ENCODE peak calls at places on chromosomes 6 and 20, in nine cellular contexts. One of them, this sample, is unnamed.

GRCh38 chr6:88455317-88455716 is 289.2 kb upstream of the CNR1 start:
- DNase-seq in stimulated activated CD4-positive, alpha-beta T cell treated with anti-CD3 and anti-CD28 coated beads, Interleukin-4, amount 100 ng/mL, for 48 hours: no peak
- DNase-seq in T-helper 1 cell: no peak
- DNase-seq in thoracic aorta: no peak
- DNase-seq in MM.1S: no peak
- DNase-seq in activated T-cell treated with anti-CD3 and anti-CD28 coated beads for 1 hour: no peak
- DNase-seq in NCI-H748 treated with DMSO at 0.1 percent for 48 hours: no peak
- DNase-seq in choroid plexus epithelial cell: no peak
- DNase-seq in germinal center: no peak
- DNase-seq in this sample: no peak

GRCh38 chr6:123715243-123715863 is 78.6 kb upstream of the TRDN start:
- DNase-seq in stimulated activated CD4-positive, alpha-beta T cell treated with anti-CD3 and anti-CD28 coated beads, Interleukin-4, amount 100 ng/mL, for 48 hours: peak
- DNase-seq in T-helper 1 cell: no peak
- DNase-seq in thoracic aorta: no peak
- DNase-seq in MM.1S: peak
- DNase-seq in activated T-cell treated with anti-CD3 and anti-CD28 coated beads for 1 hour: no peak
- DNase-seq in NCI-H748 treated with DMSO at 0.1 percent for 48 hours: peak
- DNase-seq in choroid plexus epithelial cell: peak
- DNase-seq in germinal center: no peak
- DNase-seq in this sample: no peak

GRCh38 chr6:26223677-26224546 is 136.7 kb downstream of the HFE start:
- DNase-seq in stimulated activated CD4-positive, alpha-beta T cell treated with anti-CD3 and anti-CD28 coated beads, Interleukin-4, amount 100 ng/mL, for 48 hours: peak
- DNase-seq in T-helper 1 cell: peak
- DNase-seq in thoracic aorta: no peak
- DNase-seq in MM.1S: peak
- DNase-seq in activated T-cell treated with anti-CD3 and anti-CD28 coated beads for 1 hour: peak
- DNase-seq in NCI-H748 treated with DMSO at 0.1 percent for 48 hours: peak
- DNase-seq in choroid plexus epithelial cell: peak
- DNase-seq in germinal center: peak
- DNase-seq in this sample: peak

GRCh38 chr20:13221673-13222318 is 722 bp downstream of the ISM1 start:
- DNase-seq in stimulated activated CD4-positive, alpha-beta T cell treated with anti-CD3 and anti-CD28 coated beads, Interleukin-4, amount 100 ng/mL, for 48 hours: peak
- DNase-seq in T-helper 1 cell: peak
- DNase-seq in thoracic aorta: no peak
- DNase-seq in MM.1S: peak
- DNase-seq in activated T-cell treated with anti-CD3 and anti-CD28 coated beads for 1 hour: peak
- DNase-seq in NCI-H748 treated with DMSO at 0.1 percent for 48 hours: peak
- DNase-seq in choroid plexus epithelial cell: peak
- DNase-seq in germinal center: peak
- DNase-seq in this sample: peak

GRCh38 chr6:34839696-34840352 is 47.9 kb downstream of the BLTP3A start:
- DNase-seq in stimulated activated CD4-positive, alpha-beta T cell treated with anti-CD3 and anti-CD28 coated beads, Interleukin-4, amount 100 ng/mL, for 48 hours: no peak
- DNase-seq in T-helper 1 cell: no peak
- DNase-seq in thoracic aorta: no peak
- DNase-seq in MM.1S: peak
- DNase-seq in activated T-cell treated with anti-CD3 and anti-CD28 coated beads for 1 hour: no peak
- DNase-seq in NCI-H748 treated with DMSO at 0.1 percent for 48 hours: no peak
- DNase-seq in choroid plexus epithelial cell: no peak
- DNase-seq in germinal center: no peak
- DNase-seq in this sample: no peak

GRCh38 chr6:31620586-31621319 is at the start of gene PRRC2A:
- DNase-seq in stimulated activated CD4-positive, alpha-beta T cell treated with anti-CD3 and anti-CD28 coated beads, Interleukin-4, amount 100 ng/mL, for 48 hours: peak
- DNase-seq in T-helper 1 cell: no peak
- DNase-seq in thoracic aorta: peak
- DNase-seq in MM.1S: no peak
- DNase-seq in activated T-cell treated with anti-CD3 and anti-CD28 coated beads for 1 hour: peak
- DNase-seq in NCI-H748 treated with DMSO at 0.1 percent for 48 hours: peak
- DNase-seq in choroid plexus epithelial cell: peak
- DNase-seq in germinal center: no peak
- DNase-seq in this sample: peak

GRCh38 chr6:122806290-122806689 is 17.2 kb downstream of the SMPDL3A start:
- DNase-seq in stimulated activated CD4-positive, alpha-beta T cell treated with anti-CD3 and anti-CD28 coated beads, Interleukin-4, amount 100 ng/mL, for 48 hours: no peak
- DNase-seq in T-helper 1 cell: no peak
- DNase-seq in thoracic aorta: no peak
- DNase-seq in MM.1S: no peak
- DNase-seq in activated T-cell treated with anti-CD3 and anti-CD28 coated beads for 1 hour: no peak
- DNase-seq in NCI-H748 treated with DMSO at 0.1 percent for 48 hours: no peak
- DNase-seq in choroid plexus epithelial cell: peak
- DNase-seq in germinal center: no peak
- DNase-seq in this sample: no peak

GRCh38 chr6:83258517-83258916 is 65.4 kb downstream of the RWDD2A start:
- DNase-seq in stimulated activated CD4-positive, alpha-beta T cell treated with anti-CD3 and anti-CD28 coated beads, Interleukin-4, amount 100 ng/mL, for 48 hours: no peak
- DNase-seq in T-helper 1 cell: no peak
- DNase-seq in thoracic aorta: no peak
- DNase-seq in MM.1S: no peak
- DNase-seq in activated T-cell treated with anti-CD3 and anti-CD28 coated beads for 1 hour: no peak
- DNase-seq in NCI-H748 treated with DMSO at 0.1 percent for 48 hours: no peak
- DNase-seq in choroid plexus epithelial cell: peak
- DNase-seq in germinal center: no peak
- DNase-seq in this sample: no peak

GRCh38 chr20:402496-402885 is 5.6 kb upstream of the RBCK1 start:
- DNase-seq in stimulated activated CD4-positive, alpha-beta T cell treated with anti-CD3 and anti-CD28 coated beads, Interleukin-4, amount 100 ng/mL, for 48 hours: no peak
- DNase-seq in T-helper 1 cell: no peak
- DNase-seq in thoracic aorta: no peak
- DNase-seq in MM.1S: peak
- DNase-seq in activated T-cell treated with anti-CD3 and anti-CD28 coated beads for 1 hour: no peak
- DNase-seq in NCI-H748 treated with DMSO at 0.1 percent for 48 hours: no peak
- DNase-seq in choroid plexus epithelial cell: no peak
- DNase-seq in germinal center: no peak
- DNase-seq in this sample: no peak

GRCh38 chr6:75600694-75601265 is 900 bp upstream of the SENP6 start:
- DNase-seq in stimulated activated CD4-positive, alpha-beta T cell treated with anti-CD3 and anti-CD28 coated beads, Interleukin-4, amount 100 ng/mL, for 48 hours: no peak
- DNase-seq in T-helper 1 cell: no peak
- DNase-seq in thoracic aorta: no peak
- DNase-seq in MM.1S: peak
- DNase-seq in activated T-cell treated with anti-CD3 and anti-CD28 coated beads for 1 hour: no peak
- DNase-seq in NCI-H748 treated with DMSO at 0.1 percent for 48 hours: no peak
- DNase-seq in choroid plexus epithelial cell: no peak
- DNase-seq in germinal center: no peak
- DNase-seq in this sample: no peak

GRCh38 chr6:42498473-42499128 is 46.9 kb upstream of the TRERF1 start:
- DNase-seq in stimulated activated CD4-positive, alpha-beta T cell treated with anti-CD3 and anti-CD28 coated beads, Interleukin-4, amount 100 ng/mL, for 48 hours: no peak
- DNase-seq in T-helper 1 cell: no peak
- DNase-seq in thoracic aorta: no peak
- DNase-seq in MM.1S: no peak
- DNase-seq in activated T-cell treated with anti-CD3 and anti-CD28 coated beads for 1 hour: no peak
- DNase-seq in NCI-H748 treated with DMSO at 0.1 percent for 48 hours: no peak
- DNase-seq in choroid plexus epithelial cell: no peak
- DNase-seq in germinal center: no peak
- DNase-seq in this sample: no peak

This sample was measured in T-helper 17 cell.